ENCODE peak calls at places on chromosomes 2 and 18, in eight cellular contexts. One of them, this sample, is unnamed.

GRCh38 chr2:228105526-228106250 is 75.8 kb downstream of the SPHKAP start:
- DNase-seq in stimulated activated CD4-positive, alpha-beta T cell treated with anti-CD3 and anti-CD28 coated beads, TNF-alpha, amount 100 ng/mL, for 4 hours: no peak
- DNase-seq in mesenchymal stem cell: no peak
- DNase-seq in HFFc6: no peak
- DNase-seq in BJ: no peak
- DNase-seq in fibroblast of lung: no peak
- DNase-seq in HuH-7.5: no peak
- DNase-seq in NCI-H2171 treated with DMSO at 0.1 percent for 48 hours: no peak
- DNase-seq in this sample: no peak

GRCh38 chr18:33826151-33826550 is 248.1 kb downstream of the ASXL3 start:
- DNase-seq in NCI-H2171 treated with DMSO at 0.1 percent for 48 hours: peak; percentile 47
- DNase-seq in BJ: no peak
- DNase-seq in stimulated activated CD4-positive, alpha-beta T cell treated with anti-CD3 and anti-CD28 coated beads, TNF-alpha, amount 100 ng/mL, for 4 hours: no peak
- DNase-seq in HuH-7.5: no peak
- DNase-seq in HFFc6: no peak
- DNase-seq in fibroblast of lung: no peak
- DNase-seq in mesenchymal stem cell: no peak
- DNase-seq in this sample: no peak

GRCh38 chr2:236718207-236718992 is 148.8 kb downstream of the ACKR3 start:
- DNase-seq in BJ: no peak
- DNase-seq in HFFc6: no peak
- DNase-seq in HuH-7.5: no peak
- DNase-seq in fibroblast of lung: no peak
- DNase-seq in stimulated activated CD4-positive, alpha-beta T cell treated with anti-CD3 and anti-CD28 coated beads, TNF-alpha, amount 100 ng/mL, for 4 hours: no peak
- DNase-seq in mesenchymal stem cell: no peak
- DNase-seq in NCI-H2171 treated with DMSO at 0.1 percent for 48 hours: peak; percentile 33
- DNase-seq in this sample: no peak

GRCh38 chr2:54660752-54661151 is 62.7 kb upstream of the EML6 start:
- DNase-seq in BJ: no peak
- DNase-seq in HuH-7.5: no peak
- DNase-seq in stimulated activated CD4-positive, alpha-beta T cell treated with anti-CD3 and anti-CD28 coated beads, TNF-alpha, amount 100 ng/mL, for 4 hours: no peak
- DNase-seq in mesenchymal stem cell: no peak
- DNase-seq in HFFc6: no peak
- DNase-seq in NCI-H2171 treated with DMSO at 0.1 percent for 48 hours: no peak
- DNase-seq in fibroblast of lung: no peak
- DNase-seq in this sample: no peak

GRCh38 chr18:46070683-46071614 is 1.1 kb downstream of the PSTPIP2 start:
- DNase-seq in fibroblast of lung: no peak
- DNase-seq in HFFc6: no peak
- DNase-seq in NCI-H2171 treated with DMSO at 0.1 percent for 48 hours: no peak
- DNase-seq in mesenchymal stem cell: no peak
- DNase-seq in BJ: no peak
- DNase-seq in HuH-7.5: no peak
- DNase-seq in stimulated activated CD4-positive, alpha-beta T cell treated with anti-CD3 and anti-CD28 coated beads, TNF-alpha, amount 100 ng/mL, for 4 hours: no peak
- DNase-seq in this sample: no peak

GRCh38 chr18:1014496-1014895 is 109.8 kb downstream of the ADCYAP1 start:
- DNase-seq in NCI-H2171 treated with DMSO at 0.1 percent for 48 hours: peak; percentile 91
- DNase-seq in HFFc6: no peak
- DNase-seq in HuH-7.5: no peak
- DNase-seq in BJ: no peak
- DNase-seq in mesenchymal stem cell: peak; percentile 43
- DNase-seq in stimulated activated CD4-positive, alpha-beta T cell treated with anti-CD3 and anti-CD28 coated beads, TNF-alpha, amount 100 ng/mL, for 4 hours: no peak
- DNase-seq in fibroblast of lung: no peak
- DNase-seq in this sample: no peak

GRCh38 chr2:198498048-198498447 is 693.7 kb downstream of the PLCL1 start:
- DNase-seq in HuH-7.5: no peak
- DNase-seq in HFFc6: no peak
- DNase-seq in fibroblast of lung: no peak
- DNase-seq in stimulated activated CD4-positive, alpha-beta T cell treated with anti-CD3 and anti-CD28 coated beads, TNF-alpha, amount 100 ng/mL, for 4 hours: no peak
- DNase-seq in BJ: no peak
- DNase-seq in mesenchymal stem cell: no peak
- DNase-seq in NCI-H2171 treated with DMSO at 0.1 percent for 48 hours: no peak
- DNase-seq in this sample: no peak

GRCh38 chr18:59459352-59460059 is 100.4 kb upstream of the LMAN1 start:
- DNase-seq in fibroblast of lung: peak; percentile 83
- DNase-seq in HuH-7.5: no peak
- DNase-seq in stimulated activated CD4-positive, alpha-beta T cell treated with anti-CD3 and anti-CD28 coated beads, TNF-alpha, amount 100 ng/mL, for 4 hours: no peak
- DNase-seq in BJ: no peak
- DNase-seq in NCI-H2171 treated with DMSO at 0.1 percent for 48 hours: peak; percentile 72
- DNase-seq in HFFc6: peak; percentile 59
- DNase-seq in mesenchymal stem cell: peak; percentile 43
- DNase-seq in this sample: peak; percentile 5

GRCh38 chr2:102510791-102511575 is 38.0 kb downstream of the SLC9A4 start:
- DNase-seq in stimulated activated CD4-positive, alpha-beta T cell treated with anti-CD3 and anti-CD28 coated beads, TNF-alpha, amount 100 ng/mL, for 4 hours: no peak
- DNase-seq in fibroblast of lung: no peak
- DNase-seq in BJ: no peak
- DNase-seq in HuH-7.5: no peak
- DNase-seq in NCI-H2171 treated with DMSO at 0.1 percent for 48 hours: no peak
- DNase-seq in mesenchymal stem cell: no peak
- DNase-seq in HFFc6: no peak
- DNase-seq in this sample: no peak

GRCh38 chr18:61753373-61753772 is 139.4 kb downstream of the RNF152 start:
- DNase-seq in stimulated activated CD4-positive, alpha-beta T cell treated with anti-CD3 and anti-CD28 coated beads, TNF-alpha, amount 100 ng/mL, for 4 hours: no peak
- DNase-seq in HuH-7.5: no peak
- DNase-seq in fibroblast of lung: no peak
- DNase-seq in NCI-H2171 treated with DMSO at 0.1 percent for 48 hours: no peak
- DNase-seq in mesenchymal stem cell: no peak
- DNase-seq in BJ: no peak
- DNase-seq in HFFc6: no peak
- DNase-seq in this sample: no peak

GRCh38 chr18:51089691-51090090 is 59.7 kb downstream of the SMAD4 start:
- DNase-seq in HFFc6: no peak
- DNase-seq in BJ: no peak
- DNase-seq in fibroblast of lung: no peak
- DNase-seq in HuH-7.5: no peak
- DNase-seq in stimulated activated CD4-positive, alpha-beta T cell treated with anti-CD3 and anti-CD28 coated beads, TNF-alpha, amount 100 ng/mL, for 4 hours: no peak
- DNase-seq in NCI-H2171 treated with DMSO at 0.1 percent for 48 hours: no peak
- DNase-seq in mesenchymal stem cell: no peak
- DNase-seq in this sample: no peak

GRCh38 chr18:55586841-55587240 is 1.2 kb downstream of the TCF4 start:
- DNase-seq in stimulated activated CD4-positive, alpha-beta T cell treated with anti-CD3 and anti-CD28 coated beads, TNF-alpha, amount 100 ng/mL, for 4 hours: no peak
- DNase-seq in BJ: no peak
- DNase-seq in fibroblast of lung: peak; percentile 67
- DNase-seq in NCI-H2171 treated with DMSO at 0.1 percent for 48 hours: peak; percentile 51
- DNase-seq in HFFc6: no peak
- DNase-seq in HuH-7.5: no peak
- DNase-seq in mesenchymal stem cell: peak; percentile 77
- DNase-seq in this sample: no peak

GRCh38 chr2:166841679-166842078 is 46.6 kb upstream of the XIRP2 start:
- DNase-seq in HFFc6: no peak
- DNase-seq in BJ: no peak
- DNase-seq in fibroblast of lung: no peak
- DNase-seq in stimulated activated CD4-positive, alpha-beta T cell treated with anti-CD3 and anti-CD28 coated beads, TNF-alpha, amount 100 ng/mL, for 4 hours: no peak
- DNase-seq in HuH-7.5: no peak
- DNase-seq in mesenchymal stem cell: no peak
- DNase-seq in NCI-H2171 treated with DMSO at 0.1 percent for 48 hours: no peak
- DNase-seq in this sample: no peak

GRCh38 chr18:37578182-37578678 is 12.6 kb upstream of the CELF4 start:
- DNase-seq in mesenchymal stem cell: no peak
- DNase-seq in fibroblast of lung: no peak
- DNase-seq in stimulated activated CD4-positive, alpha-beta T cell treated with anti-CD3 and anti-CD28 coated beads, TNF-alpha, amount 100 ng/mL, for 4 hours: no peak
- DNase-seq in HFFc6: no peak
- DNase-seq in BJ: no peak
- DNase-seq in HuH-7.5: no peak
- DNase-seq in NCI-H2171 treated with DMSO at 0.1 percent for 48 hours: no peak
- DNase-seq in this sample: no peak

GRCh38 chr2:198134287-198134955 is 330.0 kb downstream of the PLCL1 start:
- DNase-seq in BJ: no peak
- DNase-seq in stimulated activated CD4-positive, alpha-beta T cell treated with anti-CD3 and anti-CD28 coated beads, TNF-alpha, amount 100 ng/mL, for 4 hours: no peak
- DNase-seq in fibroblast of lung: no peak
- DNase-seq in NCI-H2171 treated with DMSO at 0.1 percent for 48 hours: no peak
- DNase-seq in HuH-7.5: no peak
- DNase-seq in mesenchymal stem cell: no peak
- DNase-seq in HFFc6: no peak
- DNase-seq in this sample: no peak

GRCh38 chr2:178747767-178748166 is 59.5 kb downstream of the TTN start:
- DNase-seq in NCI-H2171 treated with DMSO at 0.1 percent for 48 hours: no peak
- DNase-seq in BJ: no peak
- DNase-seq in HFFc6: no peak
- DNase-seq in fibroblast of lung: no peak
- DNase-seq in mesenchymal stem cell: no peak
- DNase-seq in stimulated activated CD4-positive, alpha-beta T cell treated with anti-CD3 and anti-CD28 coated beads, TNF-alpha, amount 100 ng/mL, for 4 hours: no peak
- DNase-seq in HuH-7.5: no peak
- DNase-seq in this sample: no peak